ENCODE peak calls at places on chromosomes 3 and 15, in five cellular contexts. One of them, this sample, is unnamed.

GRCh38 chr15:64897345-64897985 is 14.2 kb upstream of the ANKDD1A start:
- DNase-seq in GM12864: no peak
- DNase-seq in pancreas: no peak
- DNase-seq in dorsolateral prefrontal cortex: no peak
- DNase-seq in psoas muscle: peak
- DNase-seq in this sample: no peak

GRCh38 chr3:172285844-172286243 is 162.4 kb downstream of the GHSR start:
- DNase-seq in GM12864: no peak
- DNase-seq in pancreas: no peak
- DNase-seq in dorsolateral prefrontal cortex: no peak
- DNase-seq in psoas muscle: no peak
- DNase-seq in this sample: no peak

GRCh38 chr3:115651089-115651488 is 27.8 kb downstream of the GAP43 start:
- DNase-seq in GM12864: no peak
- DNase-seq in pancreas: no peak
- DNase-seq in dorsolateral prefrontal cortex: no peak
- DNase-seq in psoas muscle: no peak
- DNase-seq in this sample: no peak

GRCh38 chr3:144843099-144843498 is 871.5 kb downstream of the DIPK2A start:
- DNase-seq in GM12864: no peak
- DNase-seq in pancreas: no peak
- DNase-seq in dorsolateral prefrontal cortex: no peak
- DNase-seq in psoas muscle: no peak
- DNase-seq in this sample: no peak

GRCh38 chr3:116552261-116552660 is 107.0 kb upstream of the LSAMP start:
- DNase-seq in GM12864: no peak
- DNase-seq in pancreas: no peak
- DNase-seq in dorsolateral prefrontal cortex: no peak
- DNase-seq in psoas muscle: no peak
- DNase-seq in this sample: no peak

GRCh38 chr15:65059369-65059750 is 8.4 kb downstream of the RASL12 start:
- DNase-seq in GM12864: no peak
- DNase-seq in pancreas: no peak
- DNase-seq in dorsolateral prefrontal cortex: no peak
- DNase-seq in psoas muscle: no peak
- DNase-seq in this sample: no peak

GRCh38 chr3:172107403-172107802 is 68.0 kb downstream of the FNDC3B start:
- DNase-seq in GM12864: peak
- DNase-seq in pancreas: no peak
- DNase-seq in dorsolateral prefrontal cortex: no peak
- DNase-seq in psoas muscle: no peak
- DNase-seq in this sample: peak

GRCh38 chr3:147924755-147925154 is 515.6 kb downstream of the ZIC1 start:
- DNase-seq in GM12864: no peak
- DNase-seq in pancreas: no peak
- DNase-seq in dorsolateral prefrontal cortex: no peak
- DNase-seq in psoas muscle: no peak
- DNase-seq in this sample: no peak

GRCh38 chr15:96428742-96429141 is 98.2 kb downstream of the NR2F2 start:
- DNase-seq in GM12864: no peak
- DNase-seq in pancreas: no peak
- DNase-seq in dorsolateral prefrontal cortex: no peak
- DNase-seq in psoas muscle: peak
- DNase-seq in this sample: no peak

GRCh38 chr15:62559049-62559733 is 394.1 kb upstream of the C2CD4B start:
- DNase-seq in GM12864: no peak
- DNase-seq in pancreas: no peak
- DNase-seq in dorsolateral prefrontal cortex: peak
- DNase-seq in psoas muscle: no peak
- DNase-seq in this sample: no peak

GRCh38 chr15:88255496-88256171 is 905 bp downstream of the NTRK3 start:
- DNase-seq in GM12864: no peak
- DNase-seq in pancreas: no peak
- DNase-seq in dorsolateral prefrontal cortex: no peak
- DNase-seq in psoas muscle: no peak
- DNase-seq in this sample: no peak

GRCh38 chr15:76512971-76513370 is 176.4 kb downstream of the ISL2 start:
- DNase-seq in GM12864: no peak
- DNase-seq in pancreas: no peak
- DNase-seq in dorsolateral prefrontal cortex: no peak
- DNase-seq in psoas muscle: no peak
- DNase-seq in this sample: no peak

GRCh38 chr3:48672522-48672921 is 9.8 kb upstream of the CELSR3 start:
- DNase-seq in GM12864: no peak
- DNase-seq in pancreas: no peak
- DNase-seq in dorsolateral prefrontal cortex: no peak
- DNase-seq in psoas muscle: no peak
- DNase-seq in this sample: no peak

GRCh38 chr15:91956026-91956723 is 102.7 kb downstream of the SLCO3A1 start:
- DNase-seq in GM12864: no peak
- DNase-seq in pancreas: no peak
- DNase-seq in dorsolateral prefrontal cortex: no peak
- DNase-seq in psoas muscle: no peak
- DNase-seq in this sample: no peak

GRCh38 chr3:144801890-144802289 is 830.3 kb downstream of the DIPK2A start:
- DNase-seq in GM12864: no peak
- DNase-seq in pancreas: no peak
- DNase-seq in dorsolateral prefrontal cortex: no peak
- DNase-seq in psoas muscle: no peak
- DNase-seq in this sample: no peak

GRCh38 chr3:65946438-65946837 is 92.3 kb downstream of the MAGI1 start:
- DNase-seq in GM12864: no peak
- DNase-seq in pancreas: no peak
- DNase-seq in dorsolateral prefrontal cortex: no peak
- DNase-seq in psoas muscle: no peak
- DNase-seq in this sample: no peak

GRCh38 chr3:171407746-171408145 is 52.5 kb downstream of the TNIK start:
- DNase-seq in GM12864: no peak
- DNase-seq in pancreas: no peak
- DNase-seq in dorsolateral prefrontal cortex: no peak
- DNase-seq in psoas muscle: no peak
- DNase-seq in this sample: no peak

GRCh38 chr3:52829482-52829881 is 990 bp downstream of the ITIH4 start:
- DNase-seq in GM12864: no peak
- DNase-seq in pancreas: peak
- DNase-seq in dorsolateral prefrontal cortex: no peak
- DNase-seq in psoas muscle: no peak
- DNase-seq in this sample: no peak

GRCh38 chr3:52830535-52831258 is at the start of gene ITIH4:
- DNase-seq in GM12864: no peak
- DNase-seq in pancreas: peak
- DNase-seq in dorsolateral prefrontal cortex: no peak
- DNase-seq in psoas muscle: no peak
- DNase-seq in this sample: no peak

GRCh38 chr3:52831500-52832301 is 1.2 kb upstream of the ITIH4 start:
- DNase-seq in GM12864: no peak
- DNase-seq in pancreas: peak
- DNase-seq in dorsolateral prefrontal cortex: peak
- DNase-seq in psoas muscle: peak
- DNase-seq in this sample: no peak

GRCh38 chr3:52827866-52828376 is 2.6 kb downstream of the ITIH4 start:
- DNase-seq in GM12864: no peak
- DNase-seq in pancreas: peak
- DNase-seq in dorsolateral prefrontal cortex: no peak
- DNase-seq in psoas muscle: no peak
- DNase-seq in this sample: no peak

DNA sequence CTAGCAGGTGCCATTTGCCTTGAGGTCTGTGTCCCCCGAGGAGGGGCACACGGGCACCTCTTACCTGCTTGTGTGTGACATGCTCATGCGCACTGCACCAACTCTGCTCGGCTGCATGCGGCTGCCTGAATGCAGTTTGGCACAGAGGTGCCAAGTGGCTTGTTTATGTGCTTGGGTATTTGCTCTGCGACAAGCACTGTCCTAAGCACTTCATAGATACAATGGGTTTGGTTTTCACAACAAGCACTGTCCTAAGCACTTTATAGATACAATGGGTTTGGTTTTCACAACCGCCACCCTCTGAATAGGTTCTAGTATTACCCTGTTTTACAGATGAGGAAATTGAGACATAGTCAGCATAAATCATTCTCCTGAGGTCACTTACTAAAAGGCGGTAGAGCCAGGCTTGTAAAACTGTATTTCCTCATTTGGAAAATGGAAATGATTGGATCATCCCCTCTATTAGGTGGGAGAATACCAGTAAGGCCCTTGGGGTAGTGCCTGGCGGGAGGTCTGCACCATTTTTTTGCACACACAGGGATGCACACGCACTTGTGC is 487 bp downstream of the ITIH4 start:
- DNase-seq in GM12864: no peak
- DNase-seq in pancreas: peak
- DNase-seq in dorsolateral prefrontal cortex: no peak
- DNase-seq in psoas muscle: no peak
- DNase-seq in this sample: no peak
- TF ChIP-seq CTCF in GM12864: no peak
- TF ChIP-seq CTCF in pancreas: no peak
- TF ChIP-seq CTCF in dorsolateral prefrontal cortex: no peak
- TF ChIP-seq CTCF in psoas muscle: no peak
- TF ChIP-seq CTCF in this sample: no peak

DNA sequence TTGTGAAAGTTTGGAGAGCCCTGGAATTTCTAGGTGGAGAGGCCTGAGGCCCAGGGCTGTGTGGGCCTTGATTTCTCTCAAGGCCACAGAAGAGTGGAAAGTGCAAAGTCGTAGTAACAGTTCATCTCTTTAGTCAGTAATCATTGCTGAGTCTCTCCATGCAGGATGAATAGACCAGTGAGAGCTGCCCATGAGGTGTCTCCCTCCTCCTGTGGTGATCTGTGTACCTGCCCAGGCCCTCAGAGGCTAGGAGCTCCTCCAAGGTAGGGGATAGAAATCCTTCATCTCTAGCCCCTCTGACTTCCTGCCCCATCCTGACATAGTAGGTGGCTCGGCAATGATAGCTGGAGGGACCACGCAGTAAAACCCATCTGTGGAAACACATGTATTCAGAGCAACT is 6.8 kb upstream of the IDH3A start:
- DNase-seq in GM12864: no peak
- DNase-seq in pancreas: no peak
- DNase-seq in dorsolateral prefrontal cortex: no peak
- DNase-seq in psoas muscle: no peak
- DNase-seq in this sample: no peak
- TF ChIP-seq CTCF in GM12864: no peak
- TF ChIP-seq CTCF in pancreas: no peak
- TF ChIP-seq CTCF in dorsolateral prefrontal cortex: no peak
- TF ChIP-seq CTCF in psoas muscle: no peak
- TF ChIP-seq CTCF in this sample: no peak

GRCh38 chr3:124768812-124769211 is 38.6 kb downstream of the UMPS start:
- DNase-seq in GM12864: no peak
- DNase-seq in pancreas: no peak
- DNase-seq in dorsolateral prefrontal cortex: no peak
- DNase-seq in psoas muscle: peak
- DNase-seq in this sample: peak
- TF ChIP-seq CTCF in GM12864: peak
- TF ChIP-seq CTCF in pancreas: no peak
- TF ChIP-seq CTCF in dorsolateral prefrontal cortex: no peak
- TF ChIP-seq CTCF in psoas muscle: peak
- TF ChIP-seq CTCF in this sample: peak

DNA sequence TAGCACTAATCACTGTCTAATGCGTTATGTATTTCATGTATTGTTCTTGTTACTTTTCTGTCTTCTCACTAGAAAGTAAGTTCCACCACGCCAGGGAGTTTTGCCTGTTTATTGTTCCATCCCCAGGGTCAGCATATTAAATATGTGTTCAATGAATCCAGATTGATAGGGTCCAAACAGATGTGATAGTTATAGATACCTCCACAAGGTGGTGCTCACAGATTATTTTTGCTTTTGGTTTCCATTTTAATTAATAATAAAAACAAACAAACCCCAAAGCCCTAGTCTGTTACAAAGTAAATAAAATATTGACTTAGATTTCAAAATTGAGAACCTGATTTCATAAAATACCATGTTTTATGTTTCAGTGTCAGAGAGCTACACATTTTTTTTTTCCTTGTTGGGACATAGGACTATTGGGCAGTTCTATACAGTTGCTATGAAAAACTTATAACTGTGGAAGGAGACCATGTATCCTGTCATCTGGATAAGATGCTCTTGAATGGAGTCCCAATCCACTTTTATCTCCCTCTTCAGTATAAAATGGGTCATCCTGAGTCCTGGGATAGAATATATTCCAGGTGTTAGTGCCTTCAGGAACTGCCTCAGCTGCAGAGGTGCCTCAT is 12.4 kb downstream of the OTOL1 start:
- DNase-seq in GM12864: no peak
- DNase-seq in pancreas: no peak
- DNase-seq in dorsolateral prefrontal cortex: no peak
- DNase-seq in psoas muscle: no peak
- DNase-seq in this sample: peak
- TF ChIP-seq CTCF in GM12864: peak
- TF ChIP-seq CTCF in pancreas: no peak
- TF ChIP-seq CTCF in dorsolateral prefrontal cortex: peak
- TF ChIP-seq CTCF in psoas muscle: no peak
- TF ChIP-seq CTCF in this sample: peak

GRCh38 chr3:142210144-142210543 is 15.2 kb downstream of the GK5 start:
- DNase-seq in GM12864: no peak
- DNase-seq in pancreas: no peak
- DNase-seq in dorsolateral prefrontal cortex: peak
- DNase-seq in psoas muscle: no peak
- DNase-seq in this sample: no peak

GRCh38 chr3:142210608-142211007 is 14.8 kb downstream of the GK5 start:
- DNase-seq in GM12864: no peak
- DNase-seq in pancreas: no peak
- DNase-seq in dorsolateral prefrontal cortex: no peak
- DNase-seq in psoas muscle: no peak
- DNase-seq in this sample: no peak

GRCh38 chr3:142213298-142213697 is 12.1 kb downstream of the GK5 start:
- DNase-seq in GM12864: no peak
- DNase-seq in pancreas: no peak
- DNase-seq in dorsolateral prefrontal cortex: no peak
- DNase-seq in psoas muscle: no peak
- DNase-seq in this sample: no peak

GRCh38 chr3:142209655-142210054 is 15.7 kb downstream of the GK5 start:
- DNase-seq in GM12864: no peak
- DNase-seq in pancreas: no peak
- DNase-seq in dorsolateral prefrontal cortex: no peak
- DNase-seq in psoas muscle: no peak
- DNase-seq in this sample: no peak

DNA sequence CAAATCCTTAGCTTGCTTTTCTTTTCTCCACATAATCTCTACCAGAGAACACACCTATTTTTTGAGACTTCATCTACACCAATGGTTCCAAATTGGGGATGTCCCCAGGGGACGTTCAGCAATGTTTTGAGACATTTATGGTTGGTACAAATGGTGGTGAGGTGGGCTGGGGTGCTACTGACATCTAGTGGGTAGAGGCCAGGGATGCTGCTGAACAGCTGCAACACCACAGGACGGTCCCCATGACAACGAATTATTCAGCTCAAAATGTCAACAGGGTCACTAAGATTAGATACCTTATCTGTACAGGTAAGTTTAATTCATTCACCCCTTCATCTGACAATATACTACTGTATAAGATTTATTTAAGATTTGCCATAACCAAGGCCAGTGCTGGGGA is 14.4 kb downstream of the GK5 start:
- DNase-seq in GM12864: no peak
- DNase-seq in pancreas: no peak
- DNase-seq in dorsolateral prefrontal cortex: no peak
- DNase-seq in psoas muscle: no peak
- DNase-seq in this sample: no peak
- TF ChIP-seq CTCF in GM12864: peak
- TF ChIP-seq CTCF in pancreas: no peak
- TF ChIP-seq CTCF in dorsolateral prefrontal cortex: peak
- TF ChIP-seq CTCF in psoas muscle: no peak
- TF ChIP-seq CTCF in this sample: no peak

This sample was measured in GM13976.